ENCODE peak calls at places on chromosomes 4 and X, in nine cellular contexts. One of them, this sample, is unnamed.

GRCh38 chrX:24424948-24425347 is 40.1 kb upstream of the PDK3 start:
- DNase-seq in activated T-cell treated with anti-CD3 and anti-CD28 coated beads for 24 hours: no peak
- DNase-seq in LHCN-M2: no peak
- DNase-seq in iris pigment epithelial cell: peak
- DNase-seq in SK-N-SH: no peak
- DNase-seq in HS-27A: no peak
- DNase-seq in CD4-positive, alpha-beta memory T cell: no peak
- DNase-seq in left lung: no peak
- DNase-seq in ACHN: no peak
- DNase-seq in this sample: no peak

GRCh38 chrX:18886005-18886343 is 97.9 kb downstream of the PHKA2 start:
- DNase-seq in ACHN: no peak
- DNase-seq in SK-N-SH: no peak
- DNase-seq in activated T-cell treated with anti-CD3 and anti-CD28 coated beads for 24 hours: no peak
- DNase-seq in LHCN-M2: no peak
- DNase-seq in CD4-positive, alpha-beta memory T cell: no peak
- DNase-seq in left lung: no peak
- DNase-seq in HS-27A: no peak
- DNase-seq in iris pigment epithelial cell: peak
- DNase-seq in this sample: no peak

GRCh38 chrX:31508338-31508737 is 436.5 kb upstream of the FTHL17 start:
- DNase-seq in activated T-cell treated with anti-CD3 and anti-CD28 coated beads for 24 hours: no peak
- DNase-seq in SK-N-SH: peak
- DNase-seq in CD4-positive, alpha-beta memory T cell: no peak
- DNase-seq in left lung: no peak
- DNase-seq in HS-27A: no peak
- DNase-seq in ACHN: no peak
- DNase-seq in LHCN-M2: peak
- DNase-seq in iris pigment epithelial cell: peak
- DNase-seq in this sample: no peak

GRCh38 chr4:76377481-76377901 is 43.5 kb downstream of the CCDC158 start:
- DNase-seq in iris pigment epithelial cell: no peak
- DNase-seq in LHCN-M2: no peak
- DNase-seq in HS-27A: no peak
- DNase-seq in left lung: no peak
- DNase-seq in activated T-cell treated with anti-CD3 and anti-CD28 coated beads for 24 hours: no peak
- DNase-seq in SK-N-SH: no peak
- DNase-seq in CD4-positive, alpha-beta memory T cell: no peak
- DNase-seq in ACHN: no peak
- DNase-seq in this sample: no peak

GRCh38 chr4:176102414-176102813 is 36.8 kb downstream of the WDR17 start:
- DNase-seq in CD4-positive, alpha-beta memory T cell: no peak
- DNase-seq in left lung: no peak
- DNase-seq in ACHN: no peak
- DNase-seq in LHCN-M2: no peak
- DNase-seq in SK-N-SH: no peak
- DNase-seq in activated T-cell treated with anti-CD3 and anti-CD28 coated beads for 24 hours: no peak
- DNase-seq in HS-27A: no peak
- DNase-seq in iris pigment epithelial cell: no peak
- DNase-seq in this sample: no peak

GRCh38 chr4:62243895-62244294 is 1043.8 kb downstream of the ADGRL3 start:
- DNase-seq in left lung: no peak
- DNase-seq in iris pigment epithelial cell: no peak
- DNase-seq in ACHN: no peak
- DNase-seq in activated T-cell treated with anti-CD3 and anti-CD28 coated beads for 24 hours: no peak
- DNase-seq in SK-N-SH: no peak
- DNase-seq in LHCN-M2: no peak
- DNase-seq in CD4-positive, alpha-beta memory T cell: no peak
- DNase-seq in HS-27A: no peak
- DNase-seq in this sample: no peak

GRCh38 chr4:118313098-118313497 is 39.7 kb downstream of the PRSS12 start:
- DNase-seq in HS-27A: no peak
- DNase-seq in SK-N-SH: no peak
- DNase-seq in CD4-positive, alpha-beta memory T cell: no peak
- DNase-seq in left lung: no peak
- DNase-seq in LHCN-M2: no peak
- DNase-seq in ACHN: no peak
- DNase-seq in activated T-cell treated with anti-CD3 and anti-CD28 coated beads for 24 hours: no peak
- DNase-seq in iris pigment epithelial cell: no peak
- DNase-seq in this sample: no peak

GRCh38 chr4:68369474-68369805 is 19.6 kb upstream of the YTHDC1 start:
- DNase-seq in activated T-cell treated with anti-CD3 and anti-CD28 coated beads for 24 hours: no peak
- DNase-seq in HS-27A: peak
- DNase-seq in iris pigment epithelial cell: no peak
- DNase-seq in left lung: no peak
- DNase-seq in LHCN-M2: peak
- DNase-seq in ACHN: peak
- DNase-seq in SK-N-SH: no peak
- DNase-seq in CD4-positive, alpha-beta memory T cell: no peak
- DNase-seq in this sample: no peak

GRCh38 chrX:118901991-118902390 is 72.4 kb upstream of the LONRF3 start:
- DNase-seq in HS-27A: no peak
- DNase-seq in activated T-cell treated with anti-CD3 and anti-CD28 coated beads for 24 hours: no peak
- DNase-seq in CD4-positive, alpha-beta memory T cell: no peak
- DNase-seq in SK-N-SH: no peak
- DNase-seq in LHCN-M2: no peak
- DNase-seq in iris pigment epithelial cell: no peak
- DNase-seq in ACHN: no peak
- DNase-seq in left lung: no peak
- DNase-seq in this sample: no peak

GRCh38 chr4:51885371-51885770 is 42.4 kb downstream of the DCUN1D4 start:
- DNase-seq in HS-27A: no peak
- DNase-seq in CD4-positive, alpha-beta memory T cell: no peak
- DNase-seq in ACHN: peak
- DNase-seq in left lung: no peak
- DNase-seq in iris pigment epithelial cell: peak
- DNase-seq in LHCN-M2: peak
- DNase-seq in SK-N-SH: peak
- DNase-seq in activated T-cell treated with anti-CD3 and anti-CD28 coated beads for 24 hours: no peak
- DNase-seq in this sample: peak

GRCh38 chrX:149370097-149370496 is 135.0 kb downstream of the IDS start:
- DNase-seq in iris pigment epithelial cell: peak
- DNase-seq in ACHN: no peak
- DNase-seq in CD4-positive, alpha-beta memory T cell: no peak
- DNase-seq in left lung: no peak
- DNase-seq in activated T-cell treated with anti-CD3 and anti-CD28 coated beads for 24 hours: no peak
- DNase-seq in SK-N-SH: no peak
- DNase-seq in LHCN-M2: peak
- DNase-seq in HS-27A: no peak
- DNase-seq in this sample: no peak

GRCh38 chr4:101065346-101065745 is 282.0 kb downstream of the PPP3CA start:
- DNase-seq in LHCN-M2: no peak
- DNase-seq in SK-N-SH: no peak
- DNase-seq in HS-27A: no peak
- DNase-seq in left lung: no peak
- DNase-seq in activated T-cell treated with anti-CD3 and anti-CD28 coated beads for 24 hours: no peak
- DNase-seq in iris pigment epithelial cell: no peak
- DNase-seq in CD4-positive, alpha-beta memory T cell: no peak
- DNase-seq in ACHN: no peak
- DNase-seq in this sample: no peak

GRCh38 chrX:132631579-132632232 is 142.9 kb upstream of the MBNL3 start:
- DNase-seq in HS-27A: no peak
- DNase-seq in LHCN-M2: peak
- DNase-seq in activated T-cell treated with anti-CD3 and anti-CD28 coated beads for 24 hours: no peak
- DNase-seq in CD4-positive, alpha-beta memory T cell: no peak
- DNase-seq in left lung: no peak
- DNase-seq in SK-N-SH: peak
- DNase-seq in iris pigment epithelial cell: peak
- DNase-seq in ACHN: peak
- DNase-seq in this sample: no peak

GRCh38 chr4:10201356-10202223 is 85.0 kb upstream of the WDR1 start:
- DNase-seq in activated T-cell treated with anti-CD3 and anti-CD28 coated beads for 24 hours: no peak
- DNase-seq in SK-N-SH: no peak
- DNase-seq in LHCN-M2: no peak
- DNase-seq in HS-27A: no peak
- DNase-seq in CD4-positive, alpha-beta memory T cell: no peak
- DNase-seq in left lung: no peak
- DNase-seq in iris pigment epithelial cell: no peak
- DNase-seq in ACHN: no peak
- DNase-seq in this sample: no peak

GRCh38 chr4:33494150-33494549 is 2750.2 kb downstream of the ARAP2 start:
- DNase-seq in iris pigment epithelial cell: peak
- DNase-seq in LHCN-M2: no peak
- DNase-seq in SK-N-SH: no peak
- DNase-seq in HS-27A: no peak
- DNase-seq in CD4-positive, alpha-beta memory T cell: no peak
- DNase-seq in activated T-cell treated with anti-CD3 and anti-CD28 coated beads for 24 hours: no peak
- DNase-seq in left lung: no peak
- DNase-seq in ACHN: peak
- DNase-seq in this sample: no peak

GRCh38 chr4:15913631-15913970 is 24.9 kb downstream of the FGFBP1 start:
- DNase-seq in CD4-positive, alpha-beta memory T cell: no peak
- DNase-seq in iris pigment epithelial cell: peak
- DNase-seq in activated T-cell treated with anti-CD3 and anti-CD28 coated beads for 24 hours: no peak
- DNase-seq in LHCN-M2: peak
- DNase-seq in left lung: no peak
- DNase-seq in HS-27A: peak
- DNase-seq in SK-N-SH: no peak
- DNase-seq in ACHN: peak
- DNase-seq in this sample: no peak

GRCh38 chr4:126727461-126727860 is 905.3 kb upstream of the INTU start:
- DNase-seq in HS-27A: no peak
- DNase-seq in CD4-positive, alpha-beta memory T cell: no peak
- DNase-seq in ACHN: no peak
- DNase-seq in SK-N-SH: no peak
- DNase-seq in LHCN-M2: peak
- DNase-seq in iris pigment epithelial cell: peak
- DNase-seq in activated T-cell treated with anti-CD3 and anti-CD28 coated beads for 24 hours: no peak
- DNase-seq in left lung: no peak
- DNase-seq in this sample: no peak

This sample was measured in CD4-positive, CD25-positive, alpha-beta regulatory T cell.